ENCODE peak calls at places on chromosome 9, in eight cellular contexts. H is islet precursor cell, Q is NCI-H1092, C is mesenchymal stem cell, O is CMK, Z is glutamatergic neuron, D is HFFc6, Y is cardiac fibroblast. I is an unnamed sample.

GRCh38 chr9:125750656-125751035 is 3.5 kb downstream of the PBX3 start:
- DNase-seq in H (no peak), D (no peak), Q (no peak), Z (no peak), O (no peak), C (no peak), Y (peak), I (no peak)

GRCh38 chr9:121207371-121207940 is 5.8 kb upstream of the RAB14 start:
- DNase-seq in Y (no peak), C (no peak), Q (no peak), Z (no peak), H (no peak), O (no peak), D (no peak), I (no peak)

GRCh38 chr9:133237271-133237731 is 28.3 kb upstream of the OBP2B start:
- DNase-seq in D (no peak), Z (no peak), C (peak), Y (peak), O (no peak), Q (no peak), H (peak), I (peak)

GRCh38 chr9:127545196-127546124 is 66.6 kb upstream of the STXBP1 start:
- DNase-seq in Y (no peak), Q (peak), D (peak), H (no peak), O (peak), Z (no peak), C (no peak), I (no peak)

GRCh38 chr9:94860678-94861588 is 134.4 kb downstream of the AOPEP start:
- DNase-seq in Y (peak), Q (no peak), C (peak), Z (no peak), D (peak), O (peak), H (no peak), I (peak)

GRCh38 chr9:108486791-108487190 is 369.0 kb downstream of the ACTL7B start:
- DNase-seq in Y (no peak), C (peak), H (no peak), D (no peak), Q (no peak), O (no peak), Z (no peak), I (no peak)

GRCh38 chr9:125608488-125609224 is 98.4 kb downstream of the MAPKAP1 start:
- DNase-seq in D (no peak), Q (no peak), C (no peak), Z (peak), Y (peak), H (no peak), O (no peak), I (no peak)

GRCh38 chr9:34986541-34987047 is 3.0 kb upstream of the DNAJB5 start:
- DNase-seq in D (no peak), O (no peak), H (peak), Y (no peak), Q (peak), Z (peak), C (peak), I (no peak)

GRCh38 chr9:123335227-123335985 is 20.6 kb upstream of the CRB2 start:
- DNase-seq in H (peak), O (no peak), C (peak), Z (no peak), D (peak), Q (no peak), Y (peak), I (peak)

GRCh38 chr9:115925424-115925823 is 228.2 kb upstream of the PAPPA start:
- DNase-seq in Z (no peak), C (no peak), Q (no peak), D (no peak), O (no peak), Y (no peak), H (no peak), I (no peak)

GRCh38 chr9:7980691-7981289 is 181.2 kb upstream of the DMAC1 start:
- DNase-seq in C (no peak), Y (no peak), Z (no peak), H (no peak), D (no peak), Q (no peak), O (no peak), I (no peak)

GRCh38 chr9:136409557-136410455 is 608 bp downstream of the ENTR1 start:
- DNase-seq in Q (peak), Y (peak), H (peak), O (peak), C (peak), D (peak), Z (no peak), I (no peak)

GRCh38 chr9:7967093-7967827 is 167.7 kb upstream of the DMAC1 start:
- DNase-seq in O (no peak), Y (no peak), Z (no peak), C (no peak), Q (no peak), H (no peak), D (no peak), I (no peak)

GRCh38 chr9:69364510-69365150 is 39.6 kb downstream of the ENTREP1 start:
- DNase-seq in Z (no peak), Y (no peak), D (no peak), Q (no peak), C (no peak), O (no peak), H (no peak), I (no peak)

GRCh38 chr9:119289740-119290139 is 79.5 kb downstream of the BRINP1 start:
- DNase-seq in H (peak), C (peak), O (peak), Q (peak), Y (peak), Z (peak), D (peak), I (peak)

GRCh38 chr9:93486269-93486668 is 32.9 kb upstream of the FAM120AOS start:
- DNase-seq in O (no peak), Z (no peak), H (no peak), D (no peak), C (no peak), Q (no peak), Y (no peak), I (no peak)

GRCh38 chr9:121633736-121634135 is 17.7 kb upstream of the DAB2IP start:
- DNase-seq in Y (no peak), C (no peak), D (no peak), H (no peak), Q (no peak), Z (no peak), O (no peak), I (no peak)

GRCh38 chr9:78871452-78872331 is 574.8 kb downstream of the PSAT1 start:
- DNase-seq in Y (peak), Q (no peak), H (no peak), O (no peak), D (peak), Z (no peak), C (peak), I (peak)

GRCh38 chr9:21607576-21607975 is 125.5 kb upstream of the IFNE start:
- DNase-seq in D (no peak), Z (no peak), H (no peak), C (no peak), O (no peak), Q (no peak), Y (peak), I (no peak)

GRCh38 chr9:69174645-69175487 is 789 bp downstream of the TJP2 start:
- DNase-seq in Q (no peak), O (no peak), C (peak), D (peak), Y (peak), H (peak), Z (peak), I (peak)

GRCh38 chr9:94298949-94299599 is 29.4 kb downstream of the NUTM2F start:
- DNase-seq in D (no peak), Z (no peak), O (no peak), C (peak), Y (no peak), H (no peak), Q (no peak), I (no peak)

GRCh38 chr9:108834959-108835696 is 20.7 kb downstream of the ACTL7B start:
- DNase-seq in O (peak), D (no peak), Y (peak), C (no peak), Z (no peak), Q (no peak), H (no peak), I (no peak)

GRCh38 chr9:16032799-16033198 is 480.0 kb downstream of the CCDC171 start:
- DNase-seq in Q (no peak), C (no peak), D (peak), H (peak), Z (no peak), Y (peak), O (no peak), I (no peak)

GRCh38 chr9:134375011-134375390 is 48.7 kb downstream of the RXRA start:
- DNase-seq in D (no peak), H (no peak), O (no peak), Y (no peak), Z (no peak), Q (no peak), C (peak), I (no peak)

GRCh38 chr9:128921881-128922763 is 1.3 kb downstream of the PHYHD1 start:
- DNase-seq in D (peak), Z (peak), Q (no peak), H (peak), O (no peak), C (peak), Y (peak), I (no peak)

GRCh38 chr9:128943832-128944620 is 3.4 kb downstream of the DOLK start:
- DNase-seq in D (no peak), Y (no peak), C (no peak), H (no peak), Q (no peak), O (no peak), Z (no peak), I (no peak)

GRCh38 chr9:14303110-14303509 is 10.8 kb downstream of the NFIB start:
- DNase-seq in Q (no peak), O (no peak), Y (no peak), D (no peak), Z (no peak), H (no peak), C (no peak), I (no peak)

GRCh38 chr9:84823426-84824271 is 154.1 kb downstream of the NTRK2 start:
- DNase-seq in Q (no peak), Z (no peak), O (no peak), C (no peak), D (no peak), Y (no peak), H (no peak), I (no peak)

GRCh38 chr9:131495726-131496292 is 6.9 kb upstream of the POMT1 start:
- DNase-seq in H (no peak), C (no peak), O (no peak), Z (no peak), Q (no peak), D (no peak), Y (no peak), I (no peak)

GRCh38 chr9:128607642-128608350 is 48.9 kb downstream of the DYNC2I2 start:
- DNase-seq in Q (peak), C (no peak), Y (peak), D (no peak), H (no peak), O (no peak), Z (no peak), I (no peak)

GRCh38 chr9:129640086-129640870 is 1.7 kb downstream of the ASB6 start:
- DNase-seq in Y (no peak), Z (no peak), C (peak), H (no peak), Q (no peak), D (no peak), O (no peak), I (no peak)

GRCh38 chr9:34145165-34145564 is 18.7 kb upstream of the DCAF12 start:
- DNase-seq in Z (no peak), D (no peak), C (peak), O (no peak), Q (no peak), Y (peak), H (no peak), I (no peak)

GRCh38 chr9:96618209-96619108 is 1.2 kb downstream of the CDC14B start:
- DNase-seq in Q (no peak), H (peak), D (peak), Y (peak), C (peak), O (no peak), Z (peak), I (no peak)

GRCh38 chr9:71483457-71483856 is 284.9 kb downstream of the CEMIP2 start:
- DNase-seq in Q (no peak), O (no peak), D (no peak), C (no peak), Y (no peak), H (no peak), Z (no peak), I (no peak)

GRCh38 chr9:82140471-82140870 is 151.9 kb downstream of the SPATA31D1 start:
- DNase-seq in O (no peak), Z (no peak), C (peak), H (no peak), Y (no peak), Q (no peak), D (no peak), I (no peak)

GRCh38 chr9:97396256-97396655 is 15.6 kb upstream of the TDRD7 start:
- DNase-seq in O (no peak), Z (no peak), Y (no peak), C (no peak), Q (no peak), D (no peak), H (no peak), I (no peak)

GRCh38 chr9:125049212-125049611 is 94.1 kb downstream of the SCAI start:
- DNase-seq in C (no peak), O (no peak), Y (no peak), Z (no peak), H (no peak), D (no peak), Q (no peak), I (no peak)

GRCh38 chr9:130888146-130888885 is 8.3 kb downstream of the QRFP start:
- DNase-seq in O (no peak), D (no peak), C (no peak), Q (no peak), H (no peak), Z (no peak), Y (no peak), I (no peak)

GRCh38 chr9:27440888-27441740 is 83.0 kb upstream of the IFNK start:
- DNase-seq in O (no peak), Z (peak), Q (no peak), H (no peak), Y (no peak), D (no peak), C (no peak), I (no peak)